ENCODE peak calls at places on chromosomes 7 and 10, in six cellular contexts. P is hepatocyte, L is endothelial cell, Z is upper lobe of right lung, F is RWPE1, N is left lung. K is an unnamed sample.

GRCh38 chr7:50362712-50363282 is 58.3 kb downstream of the IKZF1 start:
- DNase-seq in N (no peak), F (no peak), P (no peak), Z (no peak), L (no peak), K (no peak)

GRCh38 chr7:130362251-130362650 is 17.6 kb downstream of the CPA5 start:
- DNase-seq in L (no peak), P (no peak), Z (peak; percentile 38), F (no peak), N (no peak), K (no peak)

GRCh38 chr7:141640239-141640840 is 61.6 kb downstream of the DENND11 start:
- DNase-seq in N (no peak), L (no peak), F (no peak), P (no peak), Z (no peak), K (no peak)

GRCh38 chr10:77636286-77636966 is 1.2 kb downstream of the KCNMA1 start:
- DNase-seq in N (peak; percentile 78), Z (no peak), L (no peak), P (no peak), F (no peak), K (no peak)

GRCh38 chr10:99534939-99535763 is 2.4 kb downstream of the NKX2-3 start:
- DNase-seq in L (no peak), Z (no peak), N (peak; percentile 82), P (peak; percentile 71), F (peak; percentile 39), K (no peak)

GRCh38 chr10:114634607-114634974 is 23.5 kb downstream of the ABLIM1 start:
- DNase-seq in N (no peak), Z (peak; percentile 68), F (peak; percentile 90), P (peak; percentile 89), L (no peak), K (no peak)

GRCh38 chr7:148620749-148621372 is 30.3 kb downstream of the C7orf33 start:
- DNase-seq in F (peak; percentile 10), N (no peak), P (peak; percentile 35), L (no peak), Z (no peak), K (no peak)

GRCh38 chr7:140928491-140929309 is 4.0 kb upstream of the BRAF start:
- DNase-seq in Z (no peak), L (no peak), N (no peak), P (no peak), F (no peak), K (no peak)

GRCh38 chr7:159211540-159212182 is 67.0 kb upstream of the VIPR2 start:
- DNase-seq in P (no peak), Z (no peak), N (no peak), F (no peak), L (no peak), K (no peak)

GRCh38 chr7:32158076-32158475 is 87.9 kb upstream of the PDE1C start:
- DNase-seq in N (no peak), F (no peak), Z (no peak), P (no peak), L (no peak), K (no peak)

GRCh38 chr7:47539398-47540052 is 42.4 kb downstream of the TNS3 start:
- DNase-seq in N (peak; percentile 34), P (peak; percentile 81), F (no peak), L (no peak), Z (peak; percentile 38), K (no peak)

GRCh38 chr10:114629083-114629823 is 28.8 kb downstream of the ABLIM1 start:
- DNase-seq in Z (no peak), F (no peak), P (no peak), L (no peak), N (peak; percentile 52), K (no peak)

GRCh38 chr10:29841724-29842649 is 207.2 kb upstream of the SVIL start:
- DNase-seq in P (peak; percentile 75), N (no peak), L (peak; percentile 33), Z (peak; percentile 67), F (no peak), K (no peak)

GRCh38 chr7:65239707-65240352 is 133.8 kb upstream of the ZNF92 start:
- DNase-seq in L (peak; percentile 67), Z (peak; percentile 80), P (peak; percentile 60), F (no peak), N (peak; percentile 85), K (no peak)

GRCh38 chr10:93852721-93853120 is 41.1 kb upstream of the SLC35G1 start:
- DNase-seq in F (no peak), P (no peak), L (no peak), N (no peak), Z (no peak), K (no peak)

GRCh38 chr10:69934768-69935167 is 117.9 kb upstream of the MACROH2A2 start:
- DNase-seq in Z (no peak), F (no peak), N (no peak), P (no peak), L (no peak), K (no peak)
- TF ChIP-seq CTCF in Z (no peak), F (no peak), N (no peak), P (no peak), L (no peak), K (peak; percentile 20)

DNA sequence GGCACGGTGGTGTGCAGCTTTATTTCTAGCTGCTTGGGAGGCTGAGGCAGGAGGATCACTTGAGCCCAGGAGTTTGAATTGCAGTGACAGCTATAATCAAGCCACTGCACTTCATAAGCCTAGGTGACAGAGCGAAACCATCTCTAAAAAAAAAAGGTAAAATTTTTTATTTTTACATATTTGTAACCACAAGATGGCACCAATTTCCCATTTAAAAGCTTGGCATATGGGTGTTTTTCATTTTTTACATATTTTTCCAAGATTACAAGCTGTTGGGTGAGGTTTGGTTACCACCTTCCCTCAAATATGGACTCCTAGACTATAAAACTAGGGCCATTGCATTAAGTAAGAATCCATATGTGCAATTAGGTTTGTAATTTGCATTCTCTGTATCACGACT is 129.2 kb upstream of the ACBD5 start:
- DNase-seq in Z (no peak), F (peak; percentile 27), L (no peak), N (no peak), P (no peak), K (no peak)
- TF ChIP-seq CTCF in Z (no peak), F (peak; percentile 14), L (peak; percentile 62), N (no peak), P (peak; percentile 47), K (peak; percentile 68)

GRCh38 chr10:110919349-110919931 is at the start of gene SHOC2:
- DNase-seq in N (peak; percentile 99), F (peak; percentile 79), L (peak; percentile 68), P (peak; percentile 89), Z (peak; percentile 100), K (peak; percentile 97)
- TF ChIP-seq CTCF in N (peak; percentile 17), F (no peak), L (no peak), P (peak; percentile 29), Z (peak; percentile 24), K (no peak)

DNA sequence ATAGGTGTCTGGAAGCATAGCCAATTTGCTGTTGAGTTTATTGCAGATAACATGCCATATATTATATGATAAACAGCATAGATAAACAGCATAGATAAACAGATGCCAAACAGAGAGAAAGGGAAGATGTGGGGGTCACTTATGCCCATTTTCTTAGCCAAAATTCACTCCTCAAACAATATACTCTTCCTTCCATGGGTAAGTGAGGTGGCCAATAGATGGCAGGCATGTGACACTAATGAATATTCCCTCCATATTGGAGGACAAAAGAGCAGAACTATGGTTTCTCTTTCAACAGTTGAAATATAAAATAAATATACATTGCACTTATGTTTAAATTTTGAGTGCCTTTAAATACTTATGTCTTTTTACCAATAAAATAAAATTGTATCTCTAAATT is 1212.8 kb downstream of the REEP3 start:
- DNase-seq in P (peak; percentile 38), L (peak; percentile 25), Z (no peak), F (peak; percentile 28), N (no peak), K (no peak)
- TF ChIP-seq CTCF in P (peak; percentile 59), L (no peak), Z (peak; percentile 25), F (peak; percentile 10), N (no peak), K (peak; percentile 69)

GRCh38 chr7:3760696-3761095 is 459.6 kb downstream of the SDK1 start:
- DNase-seq in Z (no peak), P (no peak), F (no peak), L (no peak), N (no peak), K (no peak)

GRCh38 chr7:3757059-3757458 is 456.0 kb downstream of the SDK1 start:
- DNase-seq in F (no peak), L (no peak), P (no peak), Z (no peak), N (no peak), K (no peak)

DNA sequence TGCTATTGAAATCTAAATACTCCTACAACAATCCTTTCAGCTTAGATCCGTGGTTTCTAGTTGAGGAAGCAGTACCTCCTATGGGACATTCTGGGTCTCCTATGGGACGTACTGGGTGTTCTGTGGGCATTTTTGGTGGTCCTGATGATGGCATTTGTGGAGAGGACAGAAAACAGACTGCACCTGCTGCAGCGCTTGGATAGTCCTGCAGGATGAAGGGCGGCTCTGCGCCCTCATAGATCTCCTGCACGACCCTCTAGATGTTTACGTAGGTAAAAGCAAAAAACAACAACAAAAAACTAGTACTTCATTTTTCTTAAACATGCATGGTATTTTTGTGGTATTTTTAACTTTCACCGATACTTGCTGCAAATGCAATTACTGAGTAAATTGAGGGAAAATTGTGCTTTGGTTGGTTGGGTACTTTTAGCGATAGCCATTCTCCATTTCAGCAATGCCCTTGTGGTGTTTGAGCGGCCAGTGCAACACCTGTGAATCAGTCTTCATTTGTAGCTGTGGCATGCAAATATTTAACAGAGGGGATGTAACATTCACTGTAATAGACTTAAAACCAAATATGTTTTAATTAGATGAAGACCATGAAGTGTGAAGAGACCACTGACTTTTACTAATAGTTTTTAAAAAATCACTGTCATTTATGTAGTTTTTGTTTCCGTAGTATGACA is 461.2 kb downstream of the SDK1 start:
- DNase-seq in N (no peak), Z (no peak), L (no peak), P (no peak), F (no peak), K (no peak)
- TF ChIP-seq CTCF in N (no peak), Z (no peak), L (no peak), P (no peak), F (no peak), K (peak; percentile 22)

GRCh38 chr10:47409171-47409865 is 25.2 kb upstream of the ZNF488 start:
- DNase-seq in P (no peak), Z (no peak), F (no peak), L (no peak), N (peak; percentile 52), K (no peak)

GRCh38 chr10:47412177-47412730 is 28.2 kb upstream of the ZNF488 start:
- DNase-seq in L (no peak), N (peak; percentile 49), F (no peak), Z (no peak), P (no peak), K (no peak)

GRCh38 chr10:47410271-47410670 is 26.2 kb upstream of the ZNF488 start:
- DNase-seq in Z (no peak), F (no peak), P (no peak), L (no peak), N (no peak), K (no peak)

GRCh38 chr10:47409866-47410256 is 25.8 kb upstream of the ZNF488 start:
- DNase-seq in P (no peak), L (no peak), N (peak; percentile 50), F (no peak), Z (peak; percentile 59), K (no peak)

DNA sequence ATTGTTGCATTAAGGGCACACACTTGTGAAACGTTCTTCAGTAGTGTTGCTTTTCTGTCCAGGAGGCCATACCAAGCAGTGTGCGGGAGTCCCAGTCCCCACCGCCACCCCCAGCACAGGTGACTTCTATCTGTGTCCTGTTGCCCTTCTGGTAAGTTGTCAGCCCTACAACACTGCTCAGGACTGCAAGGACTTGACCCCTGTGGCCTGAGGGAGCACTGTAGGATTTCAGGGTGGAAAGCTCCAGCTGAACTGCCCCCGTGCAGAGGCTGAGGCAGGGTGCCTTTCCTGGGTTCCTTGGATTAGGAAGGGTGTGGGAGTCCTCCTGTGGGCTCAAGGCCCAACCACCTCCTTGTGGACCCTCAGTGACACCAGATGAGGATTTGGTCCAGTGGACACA is 26.8 kb upstream of the ZNF488 start:
- DNase-seq in L (no peak), Z (no peak), F (no peak), N (no peak), P (no peak), K (no peak)
- TF ChIP-seq CTCF in L (no peak), Z (no peak), F (no peak), N (no peak), P (no peak), K (no peak)